ENCODE peak calls at places on chromosomes 1 and 21, in six cellular contexts. One of them, this sample, is unnamed.

GRCh38 chr1:16124377-16125087 is 31.3 kb downstream of the EPHA2 start:
- DNase-seq in fibroblast of lung: no peak
- DNase-seq in psoas muscle: no peak
- DNase-seq in HL-60: no peak
- DNase-seq in astrocyte of the spinal cord: no peak
- DNase-seq in GM12865: no peak
- DNase-seq in this sample: no peak

GRCh38 chr1:59414406-59415133 is 117.7 kb downstream of the FGGY start:
- DNase-seq in astrocyte of the spinal cord: peak; percentile 62
- DNase-seq in fibroblast of lung: peak; percentile 86
- DNase-seq in psoas muscle: no peak
- DNase-seq in HL-60: peak; percentile 6
- DNase-seq in GM12865: no peak
- DNase-seq in this sample: no peak

GRCh38 chr1:182662121-182662890 is 22.1 kb downstream of the RGS8 start:
- DNase-seq in HL-60: no peak
- DNase-seq in GM12865: no peak
- DNase-seq in psoas muscle: no peak
- DNase-seq in fibroblast of lung: no peak
- DNase-seq in astrocyte of the spinal cord: no peak
- DNase-seq in this sample: no peak

GRCh38 chr1:201766117-201766863 is 62.7 kb upstream of the IPO9 start:
- DNase-seq in fibroblast of lung: peak; percentile 99
- DNase-seq in psoas muscle: peak; percentile 33
- DNase-seq in astrocyte of the spinal cord: peak; percentile 96
- DNase-seq in GM12865: no peak
- DNase-seq in HL-60: no peak
- DNase-seq in this sample: no peak

GRCh38 chr1:44316231-44316759 is 38.8 kb downstream of the ERI3 start:
- DNase-seq in HL-60: no peak
- DNase-seq in psoas muscle: no peak
- DNase-seq in fibroblast of lung: peak; percentile 33
- DNase-seq in astrocyte of the spinal cord: no peak
- DNase-seq in GM12865: peak; percentile 36
- DNase-seq in this sample: no peak

GRCh38 chr1:58741689-58742553 is 41.9 kb downstream of the JUN start:
- DNase-seq in psoas muscle: no peak
- DNase-seq in GM12865: no peak
- DNase-seq in astrocyte of the spinal cord: no peak
- DNase-seq in fibroblast of lung: no peak
- DNase-seq in HL-60: no peak
- DNase-seq in this sample: no peak

GRCh38 chr1:77401384-77401783 is 119.6 kb downstream of the AK5 start:
- DNase-seq in astrocyte of the spinal cord: no peak
- DNase-seq in GM12865: no peak
- DNase-seq in HL-60: no peak
- DNase-seq in fibroblast of lung: no peak
- DNase-seq in psoas muscle: no peak
- DNase-seq in this sample: no peak

GRCh38 chr1:62637392-62638105 is 40.2 kb downstream of the ANGPTL3 start:
- DNase-seq in GM12865: no peak
- DNase-seq in astrocyte of the spinal cord: no peak
- DNase-seq in HL-60: no peak
- DNase-seq in psoas muscle: no peak
- DNase-seq in fibroblast of lung: no peak
- DNase-seq in this sample: no peak

GRCh38 chr21:42818328-42818749 is 61.0 kb downstream of the WDR4 start:
- DNase-seq in HL-60: peak; percentile 58
- DNase-seq in fibroblast of lung: peak; percentile 36
- DNase-seq in astrocyte of the spinal cord: peak; percentile 50
- DNase-seq in psoas muscle: peak; percentile 45
- DNase-seq in GM12865: peak; percentile 58
- DNase-seq in this sample: no peak

GRCh38 chr1:115475252-115475651 is 137.2 kb upstream of the NGF start:
- DNase-seq in fibroblast of lung: no peak
- DNase-seq in psoas muscle: no peak
- DNase-seq in astrocyte of the spinal cord: no peak
- DNase-seq in HL-60: no peak
- DNase-seq in GM12865: no peak
- DNase-seq in this sample: no peak

GRCh38 chr1:154595621-154596020 is 12.4 kb downstream of the ADAR start:
- DNase-seq in fibroblast of lung: peak; percentile 58
- DNase-seq in psoas muscle: no peak
- DNase-seq in HL-60: no peak
- DNase-seq in astrocyte of the spinal cord: peak; percentile 39
- DNase-seq in GM12865: no peak
- DNase-seq in this sample: no peak

GRCh38 chr1:26363549-26364448 is 8.8 kb downstream of the ZNF683 start:
- DNase-seq in fibroblast of lung: peak; percentile 59
- DNase-seq in HL-60: peak; percentile 84
- DNase-seq in GM12865: peak; percentile 83
- DNase-seq in astrocyte of the spinal cord: peak; percentile 62
- DNase-seq in psoas muscle: peak; percentile 80
- DNase-seq in this sample: peak; percentile 38

GRCh38 chr1:113353581-113353980 is 36.7 kb upstream of the MAGI3 start:
- DNase-seq in HL-60: no peak
- DNase-seq in astrocyte of the spinal cord: no peak
- DNase-seq in fibroblast of lung: peak; percentile 6
- DNase-seq in GM12865: no peak
- DNase-seq in psoas muscle: no peak
- DNase-seq in this sample: no peak

GRCh38 chr1:221822591-221822990 is 80.7 kb upstream of the DUSP10 start:
- DNase-seq in fibroblast of lung: no peak
- DNase-seq in psoas muscle: no peak
- DNase-seq in astrocyte of the spinal cord: no peak
- DNase-seq in GM12865: no peak
- DNase-seq in HL-60: no peak
- DNase-seq in this sample: no peak

GRCh38 chr21:42002421-42002958 is 7.7 kb downstream of the ZBTB21 start:
- DNase-seq in fibroblast of lung: peak; percentile 98
- DNase-seq in GM12865: peak; percentile 91
- DNase-seq in psoas muscle: no peak
- DNase-seq in HL-60: no peak
- DNase-seq in astrocyte of the spinal cord: peak; percentile 90
- DNase-seq in this sample: peak; percentile 86

GRCh38 chr1:46556822-46557221 is 5.4 kb upstream of the KNCN start:
- DNase-seq in fibroblast of lung: peak; percentile 65
- DNase-seq in GM12865: no peak
- DNase-seq in HL-60: peak; percentile 38
- DNase-seq in psoas muscle: no peak
- DNase-seq in astrocyte of the spinal cord: peak; percentile 42
- DNase-seq in this sample: no peak

GRCh38 chr1:27341525-27342252 is at the start of gene SYTL1:
- DNase-seq in GM12865: peak; percentile 64
- DNase-seq in HL-60: peak; percentile 93
- DNase-seq in psoas muscle: no peak
- DNase-seq in astrocyte of the spinal cord: peak; percentile 62
- DNase-seq in fibroblast of lung: peak; percentile 73
- DNase-seq in this sample: no peak

GRCh38 chr21:34722684-34723300 is 54.0 kb downstream of the CLIC6 start:
- DNase-seq in GM12865: no peak
- DNase-seq in HL-60: no peak
- DNase-seq in astrocyte of the spinal cord: no peak
- DNase-seq in fibroblast of lung: no peak
- DNase-seq in psoas muscle: no peak
- DNase-seq in this sample: no peak

GRCh38 chr1:231444059-231444458 is 22.0 kb upstream of the EGLN1 start:
- DNase-seq in astrocyte of the spinal cord: no peak
- DNase-seq in fibroblast of lung: no peak
- DNase-seq in GM12865: no peak
- DNase-seq in HL-60: no peak
- DNase-seq in psoas muscle: no peak
- DNase-seq in this sample: no peak

GRCh38 chr21:46402421-46402820 is 56.3 kb upstream of the DIP2A start:
- DNase-seq in psoas muscle: peak; percentile 6
- DNase-seq in HL-60: no peak
- DNase-seq in GM12865: no peak
- DNase-seq in astrocyte of the spinal cord: no peak
- DNase-seq in fibroblast of lung: no peak
- DNase-seq in this sample: no peak

GRCh38 chr1:246689409-246689997 is 34.7 kb upstream of the SCCPDH start:
- DNase-seq in HL-60: peak; percentile 76
- DNase-seq in psoas muscle: peak; percentile 58
- DNase-seq in astrocyte of the spinal cord: peak; percentile 70
- DNase-seq in fibroblast of lung: peak; percentile 65
- DNase-seq in GM12865: peak; percentile 76
- DNase-seq in this sample: peak; percentile 51

GRCh38 chr1:246690100-246690499 is 34.1 kb upstream of the SCCPDH start:
- DNase-seq in HL-60: no peak
- DNase-seq in fibroblast of lung: no peak
- DNase-seq in GM12865: no peak
- DNase-seq in astrocyte of the spinal cord: no peak
- DNase-seq in psoas muscle: no peak
- DNase-seq in this sample: no peak

GRCh38 chr1:246695666-246696065 is 28.5 kb upstream of the SCCPDH start:
- DNase-seq in GM12865: no peak
- DNase-seq in psoas muscle: no peak
- DNase-seq in HL-60: no peak
- DNase-seq in fibroblast of lung: no peak
- DNase-seq in astrocyte of the spinal cord: no peak
- DNase-seq in this sample: no peak

GRCh38 chr1:246695136-246695535 is 29.1 kb upstream of the SCCPDH start:
- DNase-seq in astrocyte of the spinal cord: no peak
- DNase-seq in HL-60: no peak
- DNase-seq in psoas muscle: no peak
- DNase-seq in GM12865: no peak
- DNase-seq in fibroblast of lung: no peak
- DNase-seq in this sample: no peak

DNA sequence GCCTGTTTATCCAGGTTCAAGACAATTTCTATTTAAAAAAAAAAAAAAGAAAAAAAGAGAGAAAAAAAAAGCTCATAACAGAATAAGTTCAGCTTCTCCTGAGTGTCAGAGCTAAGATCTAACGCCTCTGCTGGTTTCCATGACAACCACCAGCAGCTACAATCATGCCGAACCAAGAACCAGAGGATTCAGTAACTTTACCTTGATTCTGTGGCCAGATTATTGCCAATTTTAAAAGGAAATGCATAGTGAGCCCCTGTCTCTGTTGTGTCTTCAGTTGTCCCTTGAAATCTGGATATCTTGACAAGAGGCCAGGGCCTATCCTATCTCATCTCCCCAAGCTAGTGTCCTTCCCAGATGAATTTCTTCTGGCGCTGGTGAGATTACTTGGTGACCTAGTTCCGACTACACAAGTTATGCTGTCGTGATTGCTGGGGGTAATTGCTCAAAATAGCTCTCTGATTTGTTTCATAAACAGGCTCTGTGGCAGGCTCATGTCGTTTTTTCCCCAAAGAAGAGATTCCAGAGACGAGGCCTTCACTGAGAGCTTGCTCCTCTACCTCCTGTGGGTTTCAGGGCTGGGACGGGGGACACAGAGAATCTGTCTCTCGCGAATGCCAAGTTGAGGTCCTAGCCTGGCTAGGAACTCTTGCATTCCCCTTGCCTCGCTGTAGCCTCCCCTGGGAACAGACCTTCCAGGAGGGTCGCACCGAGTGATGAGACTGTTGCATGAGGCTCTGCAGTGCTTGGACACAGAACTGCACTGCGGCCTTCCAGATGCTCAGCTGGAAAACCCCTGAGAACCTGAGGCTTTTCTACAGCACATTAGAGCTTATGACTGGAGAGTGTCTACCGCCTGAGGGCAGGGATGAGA is 32.4 kb upstream of the SCCPDH start:
- DNase-seq in HL-60: no peak
- DNase-seq in astrocyte of the spinal cord: no peak
- DNase-seq in GM12865: no peak
- DNase-seq in fibroblast of lung: peak; percentile 14
- DNase-seq in psoas muscle: no peak
- DNase-seq in this sample: no peak
- H3K4me3 ChIP-seq in HL-60: no peak overlapping the region
- H3K4me3 ChIP-seq in astrocyte of the spinal cord: no peak overlapping the region
- H3K4me3 ChIP-seq in GM12865: no peak overlapping the region
- H3K4me3 ChIP-seq in fibroblast of lung: no peak overlapping the region
- H3K4me3 ChIP-seq in psoas muscle: no peak overlapping the region
- H3K4me3 ChIP-seq in this sample: no peak overlapping the region

GRCh38 chr1:216111842-216112241 is 311.4 kb downstream of the USH2A start:
- DNase-seq in fibroblast of lung: no peak
- DNase-seq in HL-60: no peak
- DNase-seq in astrocyte of the spinal cord: peak; percentile 5
- DNase-seq in GM12865: no peak
- DNase-seq in psoas muscle: no peak
- DNase-seq in this sample: no peak
- TF ChIP-seq CTCF in fibroblast of lung: peak; percentile 44
- TF ChIP-seq CTCF in HL-60: no peak
- TF ChIP-seq CTCF in astrocyte of the spinal cord: peak; percentile 15
- TF ChIP-seq CTCF in GM12865: no peak
- TF ChIP-seq CTCF in psoas muscle: no peak
- TF ChIP-seq CTCF in this sample: peak; percentile 8

DNA sequence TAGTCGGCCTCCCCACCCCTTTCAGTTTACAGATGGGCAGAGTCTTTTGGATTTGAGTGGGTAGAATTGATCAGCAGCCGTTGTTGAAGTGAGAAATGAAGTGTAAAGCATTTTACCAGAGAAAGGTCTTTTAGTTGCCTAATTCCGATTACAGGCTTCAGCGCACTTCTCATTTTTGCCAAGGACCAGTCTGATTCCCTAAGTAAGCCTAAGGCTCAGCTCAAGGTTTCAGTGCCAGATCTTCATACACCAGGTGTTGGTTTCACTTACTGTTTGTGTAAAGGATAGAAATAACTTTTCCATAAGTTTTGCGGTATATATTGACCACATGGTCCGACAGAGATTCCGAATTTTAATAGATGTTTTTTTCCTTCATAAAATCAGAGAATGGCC is 83.9 kb upstream of the BMP8A start:
- DNase-seq in HL-60: no peak
- DNase-seq in psoas muscle: no peak
- DNase-seq in fibroblast of lung: peak; percentile 41
- DNase-seq in GM12865: no peak
- DNase-seq in astrocyte of the spinal cord: no peak
- DNase-seq in this sample: no peak
- H3K4me3 ChIP-seq in HL-60: no peak overlapping the region
- H3K4me3 ChIP-seq in psoas muscle: peak overlapping the region; percentile 84
- H3K4me3 ChIP-seq in fibroblast of lung: peak overlapping the region; percentile 19
- H3K4me3 ChIP-seq in GM12865: peak overlapping the region; percentile 70
- H3K4me3 ChIP-seq in astrocyte of the spinal cord: no peak overlapping the region
- H3K4me3 ChIP-seq in this sample: peak overlapping the region; percentile 79

GRCh38 chr1:160767417-160768294 is 28.3 kb upstream of the LY9 start:
- DNase-seq in fibroblast of lung: no peak
- DNase-seq in GM12865: peak; percentile 84
- DNase-seq in astrocyte of the spinal cord: no peak
- DNase-seq in HL-60: no peak
- DNase-seq in psoas muscle: no peak
- DNase-seq in this sample: no peak

GRCh38 chr1:160763993-160764392 is 24.9 kb downstream of the SLAMF7 start:
- DNase-seq in psoas muscle: no peak
- DNase-seq in astrocyte of the spinal cord: no peak
- DNase-seq in HL-60: no peak
- DNase-seq in fibroblast of lung: no peak
- DNase-seq in GM12865: no peak
- DNase-seq in this sample: no peak

GRCh38 chr1:160773088-160773487 is 22.9 kb upstream of the LY9 start:
- DNase-seq in fibroblast of lung: no peak
- DNase-seq in psoas muscle: no peak
- DNase-seq in GM12865: peak; percentile 63
- DNase-seq in HL-60: no peak
- DNase-seq in astrocyte of the spinal cord: no peak
- DNase-seq in this sample: no peak

DNA sequence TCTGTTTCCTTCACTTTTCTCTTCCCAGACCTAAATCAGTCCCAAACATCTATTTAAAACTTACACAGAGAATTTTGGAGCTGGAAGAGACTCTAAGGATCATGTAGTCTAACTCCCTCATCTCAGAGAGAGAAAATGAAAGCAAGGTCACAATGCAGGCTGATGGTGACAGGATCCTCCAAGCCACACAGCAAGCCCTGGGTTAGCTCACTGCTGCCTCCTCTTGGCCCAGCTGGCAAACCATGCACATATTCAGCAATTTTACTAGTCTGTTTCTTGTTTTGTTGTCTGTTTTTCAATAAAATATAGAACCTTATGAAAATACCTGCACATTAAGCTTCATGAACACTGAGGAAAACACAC is 27.7 kb upstream of the LY9 start:
- DNase-seq in GM12865: peak; percentile 93
- DNase-seq in astrocyte of the spinal cord: no peak
- DNase-seq in HL-60: peak; percentile 76
- DNase-seq in fibroblast of lung: no peak
- DNase-seq in psoas muscle: no peak
- DNase-seq in this sample: peak; percentile 78
- TF ChIP-seq CTCF in GM12865: peak; percentile 97
- TF ChIP-seq CTCF in astrocyte of the spinal cord: no peak
- TF ChIP-seq CTCF in HL-60: peak; percentile 77
- TF ChIP-seq CTCF in fibroblast of lung: no peak
- TF ChIP-seq CTCF in psoas muscle: no peak
- TF ChIP-seq CTCF in this sample: peak; percentile 96